ENCODE peak calls at places on chromosome 18, in four cellular contexts. One of them, this sample, is unnamed.

GRCh38 chr18:25181993-25182392 is 170.0 kb downstream of the ZNF521 start:
- DNase-seq in dermis microvascular lymphatic vessel endothelial cell: no peak
- DNase-seq in skeletal muscle cell: no peak
- DNase-seq in aorta: no peak
- DNase-seq in this sample: no peak

GRCh38 chr18:73895701-73896100 is 251.9 kb downstream of the FBXO15 start:
- DNase-seq in aorta: no peak
- DNase-seq in skeletal muscle cell: no peak
- DNase-seq in dermis microvascular lymphatic vessel endothelial cell: no peak
- DNase-seq in this sample: no peak

GRCh38 chr18:69725855-69726508 is 221.7 kb downstream of the CD226 start:
- DNase-seq in dermis microvascular lymphatic vessel endothelial cell: no peak
- DNase-seq in aorta: no peak
- DNase-seq in skeletal muscle cell: no peak
- DNase-seq in this sample: no peak

GRCh38 chr18:36315736-36316135 is 18.2 kb downstream of the FHOD3 start:
- DNase-seq in dermis microvascular lymphatic vessel endothelial cell: no peak
- DNase-seq in aorta: no peak
- DNase-seq in skeletal muscle cell: no peak
- DNase-seq in this sample: no peak

GRCh38 chr18:59910967-59911366 is 11.2 kb downstream of the PMAIP1 start:
- DNase-seq in dermis microvascular lymphatic vessel endothelial cell: no peak
- DNase-seq in aorta: no peak
- DNase-seq in skeletal muscle cell: no peak
- DNase-seq in this sample: no peak

GRCh38 chr18:12608292-12608691 is 49.6 kb downstream of the SPIRE1 start:
- DNase-seq in skeletal muscle cell: no peak
- DNase-seq in dermis microvascular lymphatic vessel endothelial cell: no peak
- DNase-seq in aorta: no peak
- DNase-seq in this sample: no peak

GRCh38 chr18:38481576-38481975 is 916.0 kb upstream of the CELF4 start:
- DNase-seq in aorta: no peak
- DNase-seq in dermis microvascular lymphatic vessel endothelial cell: no peak
- DNase-seq in skeletal muscle cell: no peak
- DNase-seq in this sample: no peak

GRCh38 chr18:60067426-60068210 is 167.8 kb downstream of the PMAIP1 start:
- DNase-seq in skeletal muscle cell: no peak
- DNase-seq in aorta: no peak
- DNase-seq in dermis microvascular lymphatic vessel endothelial cell: no peak
- DNase-seq in this sample: no peak

GRCh38 chr18:57921708-57922107 is 118.6 kb upstream of the ATP8B1 start:
- DNase-seq in dermis microvascular lymphatic vessel endothelial cell: no peak
- DNase-seq in skeletal muscle cell: no peak
- DNase-seq in aorta: no peak
- DNase-seq in this sample: no peak

GRCh38 chr18:3836937-3837336 is 387.0 kb downstream of the TGIF1 start:
- DNase-seq in aorta: no peak
- DNase-seq in dermis microvascular lymphatic vessel endothelial cell: no peak
- DNase-seq in skeletal muscle cell: no peak
- DNase-seq in this sample: no peak

GRCh38 chr18:7173216-7173615 is 55.6 kb upstream of the LAMA1 start:
- DNase-seq in aorta: no peak
- DNase-seq in dermis microvascular lymphatic vessel endothelial cell: no peak
- DNase-seq in skeletal muscle cell: no peak
- DNase-seq in this sample: no peak

GRCh38 chr18:57519668-57520424 is 66.7 kb downstream of the FECH start:
- DNase-seq in aorta: no peak
- DNase-seq in dermis microvascular lymphatic vessel endothelial cell: no peak
- DNase-seq in skeletal muscle cell: no peak
- DNase-seq in this sample: no peak

GRCh38 chr18:61530681-61531080 is 197.5 kb downstream of the CDH20 start:
- DNase-seq in aorta: no peak
- DNase-seq in dermis microvascular lymphatic vessel endothelial cell: no peak
- DNase-seq in skeletal muscle cell: no peak
- DNase-seq in this sample: no peak

GRCh38 chr18:11407900-11408299 is 201.5 kb upstream of the SLC35G4 start:
- DNase-seq in aorta: no peak
- DNase-seq in dermis microvascular lymphatic vessel endothelial cell: no peak
- DNase-seq in skeletal muscle cell: peak
- DNase-seq in this sample: no peak

GRCh38 chr18:41646915-41647314 is 308.1 kb upstream of the PIK3C3 start:
- DNase-seq in aorta: no peak
- DNase-seq in skeletal muscle cell: no peak
- DNase-seq in dermis microvascular lymphatic vessel endothelial cell: no peak
- DNase-seq in this sample: no peak

GRCh38 chr18:45167109-45167551 is 448.1 kb upstream of the SLC14A2 start:
- DNase-seq in dermis microvascular lymphatic vessel endothelial cell: no peak
- DNase-seq in skeletal muscle cell: peak
- DNase-seq in aorta: no peak
- DNase-seq in this sample: no peak

GRCh38 chr18:12307871-12308385 is at the start of gene TUBB6:
- DNase-seq in aorta: peak
- DNase-seq in skeletal muscle cell: no peak
- DNase-seq in dermis microvascular lymphatic vessel endothelial cell: no peak
- DNase-seq in this sample: no peak

GRCh38 chr18:24600076-24600654 is 139.7 kb downstream of the HRH4 start:
- DNase-seq in dermis microvascular lymphatic vessel endothelial cell: peak
- DNase-seq in skeletal muscle cell: peak
- DNase-seq in aorta: no peak
- DNase-seq in this sample: peak

GRCh38 chr18:61910101-61910500 is 17.3 kb upstream of the RNF152 start:
- DNase-seq in skeletal muscle cell: no peak
- DNase-seq in dermis microvascular lymphatic vessel endothelial cell: no peak
- DNase-seq in aorta: no peak
- DNase-seq in this sample: no peak

GRCh38 chr18:13620206-13620672 is 106.1 kb downstream of the FAM210A start:
- DNase-seq in skeletal muscle cell: no peak
- DNase-seq in aorta: no peak
- DNase-seq in dermis microvascular lymphatic vessel endothelial cell: no peak
- DNase-seq in this sample: no peak

GRCh38 chr18:44917184-44917864 is 236.6 kb downstream of the SETBP1 start:
- DNase-seq in aorta: no peak
- DNase-seq in dermis microvascular lymphatic vessel endothelial cell: no peak
- DNase-seq in skeletal muscle cell: no peak
- DNase-seq in this sample: no peak

GRCh38 chr18:51196811-51197660 is 445 bp downstream of the MEX3C start:
- DNase-seq in skeletal muscle cell: no peak
- DNase-seq in aorta: peak
- DNase-seq in dermis microvascular lymphatic vessel endothelial cell: peak
- DNase-seq in this sample: no peak

GRCh38 chr18:10293966-10294365 is 160.5 kb upstream of the APCDD1 start:
- DNase-seq in skeletal muscle cell: no peak
- DNase-seq in aorta: no peak
- DNase-seq in dermis microvascular lymphatic vessel endothelial cell: no peak
- DNase-seq in this sample: no peak

GRCh38 chr18:48994044-48994651 is 43.4 kb upstream of the SMAD7 start:
- DNase-seq in dermis microvascular lymphatic vessel endothelial cell: no peak
- DNase-seq in aorta: no peak
- DNase-seq in skeletal muscle cell: peak
- DNase-seq in this sample: no peak

GRCh38 chr18:77061946-77062517 is 70.6 kb downstream of the MBP start:
- DNase-seq in aorta: peak
- DNase-seq in skeletal muscle cell: no peak
- DNase-seq in dermis microvascular lymphatic vessel endothelial cell: no peak
- DNase-seq in this sample: no peak

GRCh38 chr18:69490072-69490471 is 89.4 kb downstream of the DOK6 start:
- DNase-seq in skeletal muscle cell: no peak
- DNase-seq in aorta: no peak
- DNase-seq in dermis microvascular lymphatic vessel endothelial cell: no peak
- DNase-seq in this sample: no peak

GRCh38 chr18:3585656-3586509 is 135.9 kb downstream of the TGIF1 start:
- DNase-seq in dermis microvascular lymphatic vessel endothelial cell: peak
- DNase-seq in aorta: peak
- DNase-seq in skeletal muscle cell: no peak
- DNase-seq in this sample: no peak

GRCh38 chr18:62607708-62608428 is 85.0 kb downstream of the ZCCHC2 start:
- DNase-seq in aorta: no peak
- DNase-seq in dermis microvascular lymphatic vessel endothelial cell: no peak
- DNase-seq in skeletal muscle cell: no peak
- DNase-seq in this sample: no peak

GRCh38 chr18:58223717-58224424 is 179.8 kb downstream of the NEDD4L start:
- DNase-seq in skeletal muscle cell: peak
- DNase-seq in aorta: no peak
- DNase-seq in dermis microvascular lymphatic vessel endothelial cell: peak
- DNase-seq in this sample: peak

GRCh38 chr18:45066868-45067267 is 386.2 kb downstream of the SETBP1 start:
- DNase-seq in dermis microvascular lymphatic vessel endothelial cell: no peak
- DNase-seq in aorta: peak
- DNase-seq in skeletal muscle cell: no peak
- DNase-seq in this sample: no peak

GRCh38 chr18:434410-434809 is 66.1 kb downstream of the COLEC12 start:
- DNase-seq in skeletal muscle cell: no peak
- DNase-seq in aorta: no peak
- DNase-seq in dermis microvascular lymphatic vessel endothelial cell: peak
- DNase-seq in this sample: no peak

GRCh38 chr18:32048507-32049091 is 30.0 kb downstream of the RNF125 start:
- DNase-seq in dermis microvascular lymphatic vessel endothelial cell: no peak
- DNase-seq in aorta: peak
- DNase-seq in skeletal muscle cell: peak
- DNase-seq in this sample: no peak

GRCh38 chr18:3452750-3453539 is 3.0 kb downstream of the TGIF1 start:
- DNase-seq in aorta: no peak
- DNase-seq in skeletal muscle cell: no peak
- DNase-seq in dermis microvascular lymphatic vessel endothelial cell: no peak
- DNase-seq in this sample: no peak

This sample was measured in glomerular endothelial cell.